ENCODE peak calls at places on chromosomes 5 and 9, in nine cellular contexts. Q is adipocyte; W is naive thymus-derived CD4-positive, alpha-beta T cell; H is GM10248; E is kidney glomerular epithelial cell; V is NCI-H510A; M is AG10803; L is aorta; G is AG20443. P is an unnamed sample.

GRCh38 chr5:73215891-73216610 is 43.1 kb downstream of the TMEM174 start:
- DNase-seq in V (peak; percentile 33), L (peak; percentile 84), M (peak; percentile 75), H (peak; percentile 84), G (peak; percentile 96), W (peak; percentile 58), E (peak; percentile 75), Q (peak; percentile 95), P (peak; percentile 89)

GRCh38 chr5:73303139-73304079 is 130.4 kb downstream of the TMEM174 start:
- DNase-seq in E (no peak), V (no peak), G (no peak), W (no peak), Q (no peak), L (no peak), H (no peak), M (no peak), P (no peak)

GRCh38 chr5:167893271-167893670 is 398.2 kb upstream of the WWC1 start:
- DNase-seq in M (no peak), W (no peak), Q (no peak), V (no peak), G (no peak), L (no peak), E (no peak), H (no peak), P (no peak)

GRCh38 chr5:65722575-65723424 is 795 bp downstream of the NLN start:
- DNase-seq in W (no peak), Q (peak; percentile 75), L (peak; percentile 48), E (peak; percentile 50), H (peak; percentile 37), M (peak; percentile 77), G (peak; percentile 84), V (no peak), P (no peak)

GRCh38 chr5:14995229-14995628 is 123.7 kb upstream of the ANKH start:
- DNase-seq in E (no peak), Q (no peak), W (no peak), M (no peak), V (no peak), H (no peak), G (no peak), L (no peak), P (no peak)

GRCh38 chr5:72600401-72600981 is 93.3 kb upstream of the ZNF366 start:
- DNase-seq in V (no peak), W (no peak), L (no peak), Q (peak; percentile 87), M (peak; percentile 96), E (peak; percentile 86), H (no peak), G (peak; percentile 89), P (no peak)

GRCh38 chr9:136728548-136729123 is 14.1 kb downstream of the LCN10 start:
- DNase-seq in G (peak; percentile 76), Q (peak; percentile 66), E (no peak), M (peak; percentile 47), L (no peak), V (no peak), H (no peak), W (no peak), P (no peak)

GRCh38 chr5:36573441-36573840 is 33.0 kb upstream of the SLC1A3 start:
- DNase-seq in Q (peak; percentile 4), V (no peak), L (no peak), E (peak; percentile 55), M (peak; percentile 63), H (no peak), G (peak; percentile 60), W (no peak), P (no peak)

GRCh38 chr5:76041863-76042262 is 41.3 kb upstream of the SV2C start:
- DNase-seq in E (peak; percentile 16), V (no peak), L (no peak), W (no peak), Q (no peak), M (no peak), G (no peak), H (no peak), P (no peak)

GRCh38 chr5:109876941-109877669 is 187.4 kb downstream of the MAN2A1 start:
- DNase-seq in M (peak; percentile 59), L (no peak), W (no peak), G (peak; percentile 47), V (no peak), H (no peak), E (no peak), Q (no peak), P (no peak)

GRCh38 chr5:100659080-100659479 is 123.9 kb downstream of the FAM174A start:
- DNase-seq in Q (no peak), V (no peak), L (no peak), M (no peak), G (no peak), H (no peak), E (no peak), W (no peak), P (no peak)

GRCh38 chr5:179805070-179805528 is 1.6 kb downstream of the MGAT4B start:
- DNase-seq in Q (no peak), M (no peak), L (no peak), G (no peak), W (no peak), V (no peak), H (no peak), E (no peak), P (peak; percentile 67)

GRCh38 chr5:88778736-88779135 is 104.2 kb downstream of the MEF2C start:
- DNase-seq in L (peak; percentile 82), E (no peak), G (no peak), V (no peak), M (no peak), W (no peak), Q (no peak), H (no peak), P (no peak)

GRCh38 chr9:113888361-113888760 is 12.3 kb downstream of the ZNF618 start:
- DNase-seq in W (no peak), V (no peak), Q (peak; percentile 46), M (no peak), H (no peak), E (no peak), L (no peak), G (no peak), P (no peak)

P was measured in upper lobe of right lung.